ENCODE peak calls at places on chromosome 6, in ten cellular contexts. R is GM23248; I is ascending aorta; Y is stimulated activated CD8-positive, alpha-beta memory T cell treated with anti-CD3 and anti-CD28 coated beads, Interleukin-12 subunit alpha, Interleukin-12 subunit beta, amount 100 ng/mL, for 4 hours; N is non-pigmented ciliary epithelial cell; Q is coronary artery; A is NCI-H748 treated with DMSO at 0.1 percent for 48 hours; U is IMR-90; W is activated CD8-positive, alpha-beta memory T cell treated with anti-CD3 and anti-CD28 coated beads, Interleukin-2, amount 50 U/mL, for 4 hours; S is Daoy. G is an unnamed sample.

GRCh38 chr6:5173862-5174643 is 86.7 kb downstream of the LYRM4 start:
- DNase-seq in R (no peak), I (no peak), Y (peak; percentile 10), N (no peak), Q (no peak), A (no peak), U (peak; percentile 19), W (peak; percentile 29), S (no peak), G (no peak)

GRCh38 chr6:44826277-44826676 is 438.8 kb downstream of the CDC5L start:
- DNase-seq in R (no peak), I (no peak), Y (no peak), N (no peak), Q (no peak), A (no peak), U (no peak), W (no peak), S (no peak), G (no peak)

GRCh38 chr6:89944826-89945407 is 50.6 kb downstream of the GJA10 start:
- DNase-seq in R (peak; percentile 45), I (no peak), Y (no peak), N (no peak), Q (no peak), A (no peak), U (peak; percentile 33), W (no peak), S (no peak), G (no peak)

GRCh38 chr6:7087491-7087979 is 20.2 kb upstream of the RREB1 start:
- DNase-seq in R (no peak), I (no peak), Y (no peak), N (no peak), Q (no peak), A (no peak), U (no peak), W (peak; percentile 28), S (no peak), G (no peak)

GRCh38 chr6:168219167-168219566 is 100.4 kb downstream of the DACT2 start:
- DNase-seq in R (peak; percentile 50), I (peak; percentile 75), Y (no peak), N (no peak), Q (peak; percentile 81), A (no peak), U (no peak), W (no peak), S (no peak), G (no peak)

GRCh38 chr6:96522469-96523009 is 933 bp downstream of the UFL1 start:
- DNase-seq in R (peak; percentile 47), I (no peak), Y (no peak), N (no peak), Q (no peak), A (no peak), U (peak; percentile 14), W (no peak), S (peak; percentile 5), G (no peak)

GRCh38 chr6:105835373-105835772 is 250.8 kb upstream of the PRDM1 start:
- DNase-seq in R (no peak), I (no peak), Y (no peak), N (no peak), Q (no peak), A (no peak), U (peak; percentile 48), W (no peak), S (peak; percentile 45), G (no peak)

GRCh38 chr6:131937219-131937618 is 14.0 kb downstream of the CCN2 start:
- DNase-seq in R (peak; percentile 56), I (no peak), Y (no peak), N (no peak), Q (no peak), A (no peak), U (no peak), W (no peak), S (no peak), G (no peak)

GRCh38 chr6:4349931-4350330 is 214.6 kb upstream of the ECI2 start:
- DNase-seq in R (no peak), I (no peak), Y (no peak), N (no peak), Q (no peak), A (no peak), U (no peak), W (no peak), S (no peak), G (no peak)

GRCh38 chr6:149919834-149920225 is 3.1 kb downstream of the RAET1G start:
- DNase-seq in R (no peak), I (peak; percentile 21), Y (no peak), N (no peak), Q (peak; percentile 38), A (no peak), U (no peak), W (no peak), S (no peak), G (no peak)

GRCh38 chr6:114844359-114844758 is 501.5 kb upstream of the HS3ST5 start:
- DNase-seq in R (no peak), I (no peak), Y (no peak), N (no peak), Q (no peak), A (no peak), U (no peak), W (no peak), S (no peak), G (no peak)

GRCh38 chr6:30013296-30013922 is 47.7 kb upstream of the POLR1H start:
- DNase-seq in R (peak; percentile 37), I (no peak), Y (no peak), N (no peak), Q (no peak), A (peak; percentile 9), U (no peak), W (peak; percentile 24), S (no peak), G (no peak)

GRCh38 chr6:63640062-63640461 is 4.5 kb downstream of the PHF3 start:
- DNase-seq in R (peak; percentile 83), I (no peak), Y (no peak), N (peak; percentile 67), Q (no peak), A (no peak), U (peak; percentile 79), W (no peak), S (peak; percentile 17), G (no peak)

GRCh38 chr6:90295854-90296345 is 743 bp downstream of the BACH2 start:
- DNase-seq in R (peak; percentile 74), I (peak; percentile 88), Y (peak; percentile 51), N (no peak), Q (peak; percentile 79), A (peak; percentile 24), U (peak; percentile 68), W (peak; percentile 69), S (peak; percentile 65), G (peak; percentile 75)

GRCh38 chr6:159155679-159156078 is 13.5 kb upstream of the FNDC1 start:
- DNase-seq in R (no peak), I (no peak), Y (no peak), N (no peak), Q (no peak), A (no peak), U (no peak), W (no peak), S (no peak), G (no peak)

GRCh38 chr6:35552285-35552917 is 39.7 kb upstream of the TULP1 start:
- DNase-seq in R (peak; percentile 17), I (no peak), Y (peak; percentile 22), N (no peak), Q (no peak), A (no peak), U (peak; percentile 35), W (peak; percentile 69), S (peak; percentile 47), G (no peak)

GRCh38 chr6:157244175-157244574 is 79.1 kb downstream of the TMEM242 start:
- DNase-seq in R (peak; percentile 97), I (peak; percentile 90), Y (no peak), N (no peak), Q (no peak), A (no peak), U (peak; percentile 60), W (no peak), S (no peak), G (no peak)

GRCh38 chr6:141024526-141024925 is 1108.2 kb upstream of the GJE1 start:
- DNase-seq in R (peak; percentile 1), I (no peak), Y (no peak), N (no peak), Q (no peak), A (no peak), U (no peak), W (no peak), S (no peak), G (no peak)

GRCh38 chr6:33415831-33416230 is 2.1 kb downstream of the CUTA start:
- DNase-seq in R (no peak), I (no peak), Y (no peak), N (no peak), Q (no peak), A (no peak), U (no peak), W (no peak), S (no peak), G (no peak)

G was measured in right lobe of liver.